ENCODE peak calls at places on chromosomes 1 and 21, in five cellular contexts. O is endothelial cell of umbilical vein; B is tibial nerve; T is hepatocyte; N is CD8-positive, alpha-beta memory T cell. E is an unnamed sample. For H3K4me1 and H3K36me3, the result is how much of the 10 kb centered on the place peaks cover.

GRCh38 chr1:116572079-116572478 is 1.3 kb upstream of the CD58 start:
- DNase-seq in O (no peak), B (no peak), T (no peak), N (no peak), E (no peak)

GRCh38 chr1:206754011-206754410 is 16.6 kb upstream of the IL19 start:
- DNase-seq in O (no peak), B (no peak), T (no peak), N (no peak), E (no peak)

GRCh38 chr1:223102797-223103533 is 40.1 kb downstream of the TLR5 start:
- DNase-seq in O (peak), B (no peak), T (peak), N (no peak), E (no peak)

GRCh38 chr1:117883620-117884019 is 45.8 kb downstream of the GDAP2 start:
- DNase-seq in O (no peak), B (no peak), T (no peak), N (no peak), E (no peak)

GRCh38 chr21:41786521-41786987 is 19.7 kb upstream of the RIPK4 start:
- DNase-seq in O (no peak), B (no peak), T (peak), N (no peak), E (no peak)

GRCh38 chr21:42248241-42248640 is 29.3 kb downstream of the ABCG1 start:
- DNase-seq in O (no peak), B (no peak), T (no peak), N (no peak), E (no peak)

GRCh38 chr1:38785285-38786039 is 74.1 kb downstream of the RRAGC start:
- DNase-seq in O (no peak), B (no peak), T (no peak), N (no peak), E (no peak)

GRCh38 chr1:229148041-229148671 is 122.8 kb upstream of the RAB4A start:
- DNase-seq in O (no peak), B (no peak), T (peak), N (no peak), E (no peak)

GRCh38 chr21:40548134-40548533 is 298.8 kb downstream of the DSCAM start:
- DNase-seq in O (no peak), B (no peak), T (no peak), N (no peak), E (no peak)

GRCh38 chr1:39418223-39418622 is 73.2 kb upstream of the BMP8A start:
- DNase-seq in O (no peak), B (no peak), T (no peak), N (no peak), E (no peak)

GRCh38 chr1:19811206-19811851 is 3.8 kb downstream of the RNF186 start:
- DNase-seq in O (peak), B (no peak), T (peak), N (peak), E (peak)

GRCh38 chr1:94302497-94302896 is 65.1 kb upstream of the ARHGAP29 start:
- DNase-seq in O (no peak), B (no peak), T (no peak), N (no peak), E (no peak)

GRCh38 chr1:206962269-206962668 is 8.0 kb downstream of the FCAMR start:
- DNase-seq in O (no peak), B (no peak), T (no peak), N (no peak), E (no peak)

GRCh38 chr1:118773656-118774055 is 214.5 kb downstream of the TBX15 start:
- DNase-seq in O (no peak), B (no peak), T (no peak), N (no peak), E (no peak)

GRCh38 chr1:37944091-37944763 is 2.6 kb downstream of the INPP5B start:
- DNase-seq in O (no peak), B (no peak), T (no peak), N (no peak), E (no peak)

GRCh38 chr1:244100691-244101453 is 49.8 kb downstream of the ZBTB18 start:
- DNase-seq in O (peak), B (no peak), T (no peak), N (no peak), E (no peak)

GRCh38 chr1:209714338-209714737 is 9.7 kb downstream of the HSD11B1 start:
- DNase-seq in O (no peak), B (no peak), T (no peak), N (no peak), E (no peak)

GRCh38 chr1:21857142-21857839 is 45.2 kb downstream of the LDLRAD2 start:
- DNase-seq in O (no peak), B (no peak), T (no peak), N (no peak), E (peak)

GRCh38 chr1:155455588-155456195 is 106.9 kb downstream of the ASH1L start:
- DNase-seq in O (no peak), B (no peak), T (no peak), N (no peak), E (no peak)

GRCh38 chr1:203081465-203082355 is 4.1 kb downstream of the MYOG start:
- DNase-seq in O (no peak), B (no peak), T (no peak), N (no peak), E (no peak)

GRCh38 chr1:230632273-230632873 is 9.9 kb upstream of the COG2 start:
- DNase-seq in O (peak), B (no peak), T (peak), N (no peak), E (no peak)

GRCh38 chr1:243623831-243624230 is 226.2 kb downstream of the AKT3 start:
- DNase-seq in O (peak), B (no peak), T (no peak), N (no peak), E (no peak)

GRCh38 chr1:221884821-221885220 is 142.9 kb upstream of the DUSP10 start:
- DNase-seq in O (no peak), B (no peak), T (no peak), N (no peak), E (no peak)

GRCh38 chr21:15774590-15774989 is 44.8 kb downstream of the USP25 start:
- DNase-seq in O (no peak), B (no peak), T (no peak), N (no peak), E (no peak)

GRCh38 chr1:6185635-6186382 is 5.7 kb upstream of the CHD5 start:
- DNase-seq in O (peak), B (no peak), T (peak), N (no peak), E (no peak)

GRCh38 chr1:39509360-39510009 is 18.0 kb downstream of the BMP8A start:
- DNase-seq in O (no peak), B (no peak), T (no peak), N (no peak), E (no peak)

GRCh38 chr1:63537006-63537405 is 13.7 kb downstream of the EFCAB7 start:
- DNase-seq in O (no peak), B (no peak), T (no peak), N (no peak), E (no peak)

GRCh38 chr1:832136-832535 is 91.6 kb upstream of the SAMD11 start:
- DNase-seq in O (no peak), B (no peak), T (no peak), N (no peak), E (no peak)

GRCh38 chr1:2177946-2178538 is 16.5 kb downstream of the FAAP20 start:
- DNase-seq in O (no peak), B (no peak), T (no peak), N (no peak), E (no peak)

GRCh38 chr1:54230507-54231339 is 30.8 kb downstream of the MRPL37 start:
- DNase-seq in O (no peak), B (no peak), T (no peak), N (no peak), E (peak)

GRCh38 chr1:198575715-198576641 is 35.5 kb upstream of the ATP6V1G3 start:
- DNase-seq in O (no peak), B (no peak), T (no peak), N (no peak), E (no peak)

GRCh38 chr1:215539803-215540575 is 27.1 kb upstream of the KCTD3 start:
- DNase-seq in O (peak), B (peak), T (no peak), N (no peak), E (no peak)

GRCh38 chr1:161084205-161084988 is 5.0 kb downstream of the NECTIN4 start:
- DNase-seq in O (no peak), B (no peak), T (peak), N (no peak), E (no peak)

GRCh38 chr1:206094024-206094423 is 23.2 kb downstream of the AVPR1B start:
- DNase-seq in O (no peak), B (no peak), T (no peak), N (no peak), E (no peak)

GRCh38 chr1:50060279-50060678 is 36.5 kb upstream of the AGBL4 start:
- DNase-seq in O (no peak), B (no peak), T (no peak), N (no peak), E (no peak)

GRCh38 chr21:42218836-42219605 is at the start of gene ABCG1:
- DNase-seq in O (peak), B (no peak), T (peak), N (peak), E (peak)

DNA sequence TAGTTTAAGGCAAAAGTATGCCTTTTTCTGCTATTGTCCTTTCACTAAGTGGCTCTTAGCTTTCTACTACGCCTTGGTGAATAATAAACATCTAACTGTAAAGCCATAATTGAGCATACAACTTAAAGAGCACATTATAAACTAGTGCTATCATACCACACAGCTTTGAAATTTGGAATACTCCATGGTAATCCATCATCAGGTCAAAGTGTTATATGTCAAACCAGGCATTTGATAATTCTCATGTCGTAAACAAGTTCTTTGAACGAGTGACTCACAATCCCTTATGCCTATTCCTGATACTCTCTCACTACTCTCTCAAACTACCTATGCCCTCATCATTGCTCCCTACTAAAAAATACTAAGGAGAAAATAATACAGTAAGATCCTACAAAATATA is 60.3 kb upstream of the FMN2 start:
- DNase-seq in O (peak), B (no peak), T (no peak), N (no peak), E (no peak)
- H3K4me1 ChIP-seq in O (under half), B (under half), T (under half), N (under half), E (under half)

GRCh38 chr21:46557919-46558392 is 46.9 kb downstream of the S100B start:
- DNase-seq in O (no peak), B (no peak), T (no peak), N (no peak), E (no peak)

GRCh38 chr21:46559291-46559983 is 45.4 kb downstream of the S100B start:
- DNase-seq in O (peak), B (no peak), T (no peak), N (peak), E (peak)

GRCh38 chr21:46555678-46556077 is 49.2 kb downstream of the S100B start:
- DNase-seq in O (no peak), B (no peak), T (no peak), N (no peak), E (no peak)

GRCh38 chr21:46556802-46557201 is 48.1 kb downstream of the S100B start:
- DNase-seq in O (no peak), B (no peak), T (no peak), N (no peak), E (no peak)

DNA sequence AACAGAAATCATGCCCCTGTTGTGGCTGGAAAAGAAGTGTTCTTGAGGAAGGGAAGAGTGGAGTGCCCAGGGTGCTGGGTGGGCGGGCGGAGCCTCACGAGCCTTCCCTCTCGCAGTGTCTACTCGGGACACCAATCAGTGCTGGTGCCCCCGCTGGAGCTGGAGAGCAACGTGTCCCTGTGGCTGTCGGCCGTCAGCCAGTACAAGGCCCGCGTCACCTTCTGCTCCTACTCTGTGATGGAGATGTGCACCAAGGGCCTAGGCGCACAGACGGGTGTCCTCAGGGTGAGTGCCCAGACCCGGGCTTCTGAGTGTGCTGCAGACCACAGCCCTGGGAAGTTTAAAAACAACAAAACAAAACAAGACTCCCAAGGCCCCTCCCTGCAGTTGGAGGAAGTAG is 47.4 kb downstream of the S100B start:
- DNase-seq in O (no peak), B (no peak), T (no peak), N (no peak), E (no peak)
- H3K36me3 ChIP-seq in O (under half), B (under half), T (under half), N (under half), E (under half)

GRCh38 chr1:246577082-246577719 is 10.9 kb downstream of the CNST start:
- DNase-seq in O (no peak), B (no peak), T (no peak), N (no peak), E (no peak)

GRCh38 chr1:246576709-246577032 is 10.4 kb downstream of the CNST start:
- DNase-seq in O (no peak), B (no peak), T (no peak), N (no peak), E (no peak)

GRCh38 chr1:246580497-246581047 is 14.3 kb downstream of the CNST start:
- DNase-seq in O (no peak), B (no peak), T (no peak), N (no peak), E (no peak)

GRCh38 chr1:246579818-246580217 is 13.6 kb downstream of the CNST start:
- DNase-seq in O (no peak), B (no peak), T (no peak), N (no peak), E (no peak)

DNA sequence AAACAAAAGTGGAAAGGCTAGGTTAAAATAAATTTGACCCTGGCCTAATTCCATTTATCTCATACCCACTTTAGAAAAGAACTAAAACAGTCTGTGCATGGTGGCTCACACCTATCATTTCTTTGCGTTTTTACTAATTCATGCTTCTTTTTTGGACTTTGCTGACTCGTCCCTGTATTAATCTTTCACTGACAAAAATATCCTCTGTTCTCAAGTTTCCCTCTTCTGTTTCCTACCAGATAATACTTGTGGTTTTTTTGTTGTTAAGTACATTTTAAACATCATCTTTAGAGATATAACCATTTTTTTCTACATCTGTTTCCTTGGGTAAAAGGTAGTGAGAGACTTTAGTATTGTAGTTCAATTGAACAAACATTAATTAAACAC is 11.5 kb downstream of the CNST start:
- DNase-seq in O (peak), B (no peak), T (no peak), N (no peak), E (no peak)
- H3K4me1 ChIP-seq in O (under half), B (under half), T (under half), N (half or more), E (half or more)

GRCh38 chr1:12009318-12010001 is 9.8 kb upstream of the MIIP start:
- DNase-seq in O (no peak), B (no peak), T (no peak), N (no peak), E (no peak)
- H3K36me3 ChIP-seq in O (under half), B (under half), T (under half), N (under half), E (half or more)

DNA sequence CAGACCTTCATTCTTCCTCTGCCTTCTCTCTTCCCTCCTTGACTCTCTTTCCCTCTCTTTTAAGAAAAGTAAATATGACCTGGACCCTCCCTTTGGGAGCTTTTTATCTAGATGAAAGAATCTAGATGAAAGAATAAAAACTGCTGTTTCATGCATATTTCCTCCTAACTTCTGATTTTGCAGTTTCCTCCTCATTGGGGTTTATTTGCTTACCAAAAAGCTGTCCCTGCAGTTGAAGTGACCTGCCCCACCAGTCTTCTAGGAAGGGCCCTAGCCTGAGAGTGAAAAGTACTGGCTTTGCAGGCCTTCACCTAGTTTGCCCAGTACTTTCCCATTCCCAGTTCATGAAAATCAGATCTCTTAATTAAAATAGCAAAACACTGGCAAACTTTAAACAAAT is 28.3 kb upstream of the CACYBP start:
- DNase-seq in O (no peak), B (no peak), T (no peak), N (no peak), E (no peak)
- H3K4me1 ChIP-seq in O (under half), B (under half), T (under half), N (half or more), E (half or more)

DNA sequence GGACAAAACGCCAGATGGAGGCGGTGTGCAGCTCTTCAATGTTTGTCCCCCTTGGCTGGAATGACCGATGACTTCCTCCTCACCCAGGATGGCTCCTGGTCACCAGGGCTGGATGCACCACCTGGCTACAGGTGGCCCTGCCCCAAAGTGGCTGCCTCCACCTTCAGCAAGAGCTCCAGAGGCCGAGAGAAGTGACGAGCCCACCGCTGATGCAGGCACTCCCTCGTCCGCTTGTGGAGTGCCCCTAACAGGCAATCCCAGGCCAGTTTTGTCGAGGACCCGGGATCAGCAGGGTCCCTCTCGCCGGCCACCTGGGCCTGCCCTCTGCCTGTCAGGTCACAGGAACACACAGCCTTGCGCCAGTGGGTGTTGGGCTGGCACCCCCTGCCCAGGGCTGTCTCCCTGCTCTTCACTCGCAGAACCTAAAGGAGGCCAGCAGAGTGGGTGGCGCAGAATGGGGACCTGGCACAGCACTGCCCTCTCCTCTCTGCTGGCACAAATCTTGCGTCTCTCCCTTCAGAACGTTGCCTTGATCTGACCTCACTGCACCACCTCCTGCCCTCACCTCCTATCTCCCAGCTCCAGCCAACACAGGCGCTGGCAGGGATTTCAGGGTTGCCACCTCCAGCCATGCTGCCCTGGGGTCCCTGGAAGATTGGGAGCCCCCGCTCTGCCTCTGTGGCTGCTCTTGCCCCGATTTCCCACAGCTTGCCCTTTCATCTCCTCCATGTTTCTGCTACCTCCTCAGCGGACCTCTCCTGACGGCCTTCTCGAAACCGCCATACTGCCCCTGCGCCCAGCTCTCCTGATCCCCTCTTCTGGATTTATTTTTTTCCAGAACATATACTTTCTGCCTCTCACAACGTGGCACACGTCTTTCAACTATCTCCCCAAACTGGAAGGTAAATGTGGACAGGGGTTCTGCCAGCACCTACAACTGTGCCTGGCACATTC is 38.6 kb downstream of the SLC45A1 start:
- DNase-seq in O (no peak), B (no peak), T (no peak), N (no peak), E (no peak)
- H3K36me3 ChIP-seq in O (under half), B (half or more), T (under half), N (under half), E (half or more)

GRCh38 chr1:32335619-32335950 is 448 bp downstream of the MARCKSL1 start:
- DNase-seq in O (no peak), B (no peak), T (no peak), N (no peak), E (no peak)
- H3K4me1 ChIP-seq in O (under half), B (under half), T (under half), N (under half), E (under half)

GRCh38 chr1:226395753-226396152 is 12.1 kb downstream of the PARP1 start:
- DNase-seq in O (no peak), B (no peak), T (no peak), N (no peak), E (no peak)
- H3K36me3 ChIP-seq in O (under half), B (under half), T (under half), N (under half), E (under half)

GRCh38 chr1:27599605-27600499 is 4.1 kb downstream of the AHDC1 start:
- DNase-seq in O (no peak), B (no peak), T (peak), N (no peak), E (no peak)

GRCh38 chr1:27600500-27601175 is 3.3 kb downstream of the AHDC1 start:
- DNase-seq in O (peak), B (no peak), T (peak), N (no peak), E (no peak)

GRCh38 chr1:27597511-27598216 is 6.3 kb downstream of the AHDC1 start:
- DNase-seq in O (no peak), B (no peak), T (no peak), N (no peak), E (no peak)

GRCh38 chr1:27598288-27598687 is 5.7 kb downstream of the AHDC1 start:
- DNase-seq in O (no peak), B (no peak), T (no peak), N (no peak), E (no peak)

GRCh38 chr1:27598902-27599528 is 4.9 kb downstream of the AHDC1 start:
- DNase-seq in O (peak), B (no peak), T (peak), N (no peak), E (no peak)
- H3K4me1 ChIP-seq in O (under half), B (under half), T (half or more), N (half or more), E (half or more)

GRCh38 chr1:180042994-180043622 is 88.5 kb downstream of the CEP350 start:
- DNase-seq in O (peak), B (no peak), T (no peak), N (no peak), E (no peak)
- H3K36me3 ChIP-seq in O (under half), B (under half), T (under half), N (under half), E (under half)